ENCODE peak calls at places on chromosomes 11 and 22, in five cellular contexts. T, L, W, C and M are unnamed samples.

GRCh38 chr11:47445840-47446239 is 3.1 kb downstream of the RAPSN start:
- DNase-seq in T (no peak), C (no peak), W (no peak), L (no peak), M (no peak)

GRCh38 chr22:39928556-39929401 is 27.9 kb downstream of the GRAP2 start:
- DNase-seq in W (no peak), C (no peak), T (no peak), L (no peak), M (no peak)

GRCh38 chr11:70525466-70525865 is 127.1 kb downstream of the CTTN start:
- DNase-seq in T (no peak), W (no peak), C (no peak), L (no peak), M (no peak)

GRCh38 chr22:37749831-37750595 is 53.2 kb downstream of the TRIOBP start:
- DNase-seq in C (no peak), T (no peak), W (no peak), L (no peak), M (no peak)

GRCh38 chr11:68914761-68915160 is 11.1 kb downstream of the IGHMBP2 start:
- DNase-seq in L (no peak), C (no peak), T (no peak), W (no peak), M (no peak)

GRCh38 chr11:112503410-112503809 is 242.8 kb upstream of the PLET1 start:
- DNase-seq in W (no peak), L (no peak), T (no peak), C (no peak), M (no peak)

GRCh38 chr11:64321533-64321932 is 3.6 kb downstream of the PRDX5 start:
- DNase-seq in L (no peak), T (no peak), W (no peak), C (no peak), M (no peak)

GRCh38 chr22:44583854-44584253 is 85.8 kb upstream of the RTL6 start:
- DNase-seq in L (no peak), W (no peak), C (no peak), T (no peak), M (no peak)

GRCh38 chr11:66268953-66269906 is 791 bp downstream of the RAB1B start:
- DNase-seq in T (no peak), L (no peak), W (no peak), C (peak; percentile 34), M (no peak)

GRCh38 chr11:8291421-8292350 is 28.0 kb upstream of the LMO1 start:
- DNase-seq in T (no peak), W (no peak), C (no peak), L (no peak), M (no peak)

GRCh38 chr11:4826425-4826824 is 5.3 kb downstream of the OR51F2 start:
- DNase-seq in T (no peak), C (no peak), W (no peak), L (no peak), M (no peak)

GRCh38 chr11:9276571-9276970 is 11.4 kb upstream of the DENND5A start:
- DNase-seq in W (no peak), T (no peak), C (peak; percentile 22), L (no peak), M (no peak)

GRCh38 chr11:17798253-17798652 is 63.7 kb downstream of the KCNC1 start:
- DNase-seq in L (no peak), T (no peak), W (no peak), C (no peak), M (no peak)

GRCh38 chr22:45880091-45880651 is 96.8 kb downstream of the WNT7B start:
- DNase-seq in W (no peak), T (no peak), C (no peak), L (no peak), M (no peak)

GRCh38 chr11:109547356-109548027 is 125.5 kb downstream of the C11orf87 start:
- DNase-seq in W (no peak), C (no peak), L (no peak), T (peak; percentile 27), M (no peak)